ENCODE peak calls at places on chromosomes 3 and 15, in five cellular contexts. One of them, this sample, is unnamed.

GRCh38 chr15:60682115-60682514 is 203.2 kb upstream of the ICE2 start:
- DNase-seq in mucosa of descending colon: no peak
- DNase-seq in HL-60: no peak
- DNase-seq in brain microvascular endothelial cell: peak; percentile 51
- DNase-seq in epithelial cell of proximal tubule: peak; percentile 52
- DNase-seq in this sample: peak; percentile 12

GRCh38 chr15:29920515-29920914 is 98.2 kb upstream of the TJP1 start:
- DNase-seq in mucosa of descending colon: no peak
- DNase-seq in HL-60: no peak
- DNase-seq in brain microvascular endothelial cell: no peak
- DNase-seq in epithelial cell of proximal tubule: peak; percentile 47
- DNase-seq in this sample: peak; percentile 69

GRCh38 chr3:47715928-47716327 is 65.8 kb downstream of the SMARCC1 start:
- DNase-seq in mucosa of descending colon: no peak
- DNase-seq in HL-60: no peak
- DNase-seq in brain microvascular endothelial cell: peak; percentile 86
- DNase-seq in epithelial cell of proximal tubule: no peak
- DNase-seq in this sample: no peak

GRCh38 chr3:129617381-129618185 is 11.1 kb upstream of the PLXND1 start:
- DNase-seq in mucosa of descending colon: no peak
- DNase-seq in HL-60: no peak
- DNase-seq in brain microvascular endothelial cell: no peak
- DNase-seq in epithelial cell of proximal tubule: no peak
- DNase-seq in this sample: no peak

GRCh38 chr3:87167634-87168456 is 59.3 kb upstream of the CHMP2B start:
- DNase-seq in mucosa of descending colon: no peak
- DNase-seq in HL-60: peak; percentile 5
- DNase-seq in brain microvascular endothelial cell: peak; percentile 67
- DNase-seq in epithelial cell of proximal tubule: peak; percentile 19
- DNase-seq in this sample: peak; percentile 10

GRCh38 chr15:23687143-23687470 is at the start of gene NDN:
- DNase-seq in mucosa of descending colon: peak; percentile 55
- DNase-seq in HL-60: no peak
- DNase-seq in brain microvascular endothelial cell: no peak
- DNase-seq in epithelial cell of proximal tubule: no peak
- DNase-seq in this sample: no peak

GRCh38 chr15:72923304-72923703 is 129.0 kb upstream of the NEO1 start:
- DNase-seq in mucosa of descending colon: no peak
- DNase-seq in HL-60: no peak
- DNase-seq in brain microvascular endothelial cell: no peak
- DNase-seq in epithelial cell of proximal tubule: peak; percentile 1
- DNase-seq in this sample: no peak

GRCh38 chr3:10945683-10946287 is 46.8 kb upstream of the SLC6A1 start:
- DNase-seq in mucosa of descending colon: no peak
- DNase-seq in HL-60: peak; percentile 11
- DNase-seq in brain microvascular endothelial cell: no peak
- DNase-seq in epithelial cell of proximal tubule: no peak
- DNase-seq in this sample: no peak

GRCh38 chr15:50187997-50188396 is 6.0 kb downstream of the SLC27A2 start:
- DNase-seq in mucosa of descending colon: no peak
- DNase-seq in HL-60: no peak
- DNase-seq in brain microvascular endothelial cell: no peak
- DNase-seq in epithelial cell of proximal tubule: no peak
- DNase-seq in this sample: no peak

GRCh38 chr15:63287109-63287508 is 9.7 kb downstream of the APH1B start:
- DNase-seq in mucosa of descending colon: no peak
- DNase-seq in HL-60: no peak
- DNase-seq in brain microvascular endothelial cell: no peak
- DNase-seq in epithelial cell of proximal tubule: no peak
- DNase-seq in this sample: no peak

GRCh38 chr3:142940472-142940871 is 23.0 kb downstream of the PAQR9 start:
- DNase-seq in mucosa of descending colon: no peak
- DNase-seq in HL-60: no peak
- DNase-seq in brain microvascular endothelial cell: no peak
- DNase-seq in epithelial cell of proximal tubule: no peak
- DNase-seq in this sample: no peak

GRCh38 chr3:40908612-40909011 is 290.7 kb upstream of the CTNNB1 start:
- DNase-seq in mucosa of descending colon: no peak
- DNase-seq in HL-60: no peak
- DNase-seq in brain microvascular endothelial cell: no peak
- DNase-seq in epithelial cell of proximal tubule: no peak
- DNase-seq in this sample: no peak

GRCh38 chr15:32908135-32908801 is 190.5 kb downstream of the GREM1 start:
- DNase-seq in mucosa of descending colon: no peak
- DNase-seq in HL-60: peak; percentile 31
- DNase-seq in brain microvascular endothelial cell: peak; percentile 78
- DNase-seq in epithelial cell of proximal tubule: no peak
- DNase-seq in this sample: peak; percentile 42

DNA sequence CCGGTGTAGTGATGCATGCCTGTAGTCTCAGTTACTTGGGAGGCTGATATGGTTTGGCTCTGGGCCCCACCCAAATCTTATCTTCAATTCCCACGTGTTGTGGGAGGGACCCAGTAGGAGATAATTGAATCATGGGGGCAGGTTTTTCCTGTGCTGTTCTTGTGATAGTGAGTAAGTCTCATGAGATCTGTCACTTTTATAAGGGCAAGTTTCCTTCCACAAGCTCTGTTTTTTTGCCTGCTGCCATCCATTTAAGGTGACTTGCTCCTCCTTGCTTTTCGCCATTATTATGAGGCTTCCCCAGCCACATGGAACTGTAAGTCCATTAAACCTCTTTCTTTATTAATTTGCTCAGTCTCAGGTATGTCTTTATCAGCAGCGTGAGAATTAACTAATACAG is 566.7 kb upstream of the NECTIN3 start:
- DNase-seq in mucosa of descending colon: no peak
- DNase-seq in HL-60: no peak
- DNase-seq in brain microvascular endothelial cell: no peak
- DNase-seq in epithelial cell of proximal tubule: no peak
- DNase-seq in this sample: no peak
- H3K4me3 ChIP-seq in mucosa of descending colon: no peak overlapping the region
- H3K4me3 ChIP-seq in HL-60: no peak overlapping the region
- H3K4me3 ChIP-seq in brain microvascular endothelial cell: no peak overlapping the region
- H3K4me3 ChIP-seq in epithelial cell of proximal tubule: no peak overlapping the region
- H3K4me3 ChIP-seq in this sample: no peak overlapping the region

GRCh38 chr3:171321241-171321640 is 139.0 kb downstream of the TNIK start:
- DNase-seq in mucosa of descending colon: no peak
- DNase-seq in HL-60: no peak
- DNase-seq in brain microvascular endothelial cell: no peak
- DNase-seq in epithelial cell of proximal tubule: no peak
- DNase-seq in this sample: no peak

GRCh38 chr3:171320721-171321120 is 139.5 kb downstream of the TNIK start:
- DNase-seq in mucosa of descending colon: no peak
- DNase-seq in HL-60: no peak
- DNase-seq in brain microvascular endothelial cell: peak; percentile 29
- DNase-seq in epithelial cell of proximal tubule: no peak
- DNase-seq in this sample: no peak

GRCh38 chr3:171321959-171322358 is 138.2 kb downstream of the TNIK start:
- DNase-seq in mucosa of descending colon: no peak
- DNase-seq in HL-60: no peak
- DNase-seq in brain microvascular endothelial cell: no peak
- DNase-seq in epithelial cell of proximal tubule: no peak
- DNase-seq in this sample: no peak

GRCh38 chr3:171326717-171327440 is 133.3 kb downstream of the TNIK start:
- DNase-seq in mucosa of descending colon: no peak
- DNase-seq in HL-60: no peak
- DNase-seq in brain microvascular endothelial cell: no peak
- DNase-seq in epithelial cell of proximal tubule: no peak
- DNase-seq in this sample: no peak

GRCh38 chr3:171323934-171324535 is 136.2 kb downstream of the TNIK start:
- DNase-seq in mucosa of descending colon: no peak
- DNase-seq in HL-60: no peak
- DNase-seq in brain microvascular endothelial cell: peak; percentile 24
- DNase-seq in epithelial cell of proximal tubule: peak; percentile 73
- DNase-seq in this sample: no peak
- TF ChIP-seq CTCF in mucosa of descending colon: no peak
- TF ChIP-seq CTCF in HL-60: no peak
- TF ChIP-seq CTCF in brain microvascular endothelial cell: no peak
- TF ChIP-seq CTCF in epithelial cell of proximal tubule: no peak
- TF ChIP-seq CTCF in this sample: no peak

DNA sequence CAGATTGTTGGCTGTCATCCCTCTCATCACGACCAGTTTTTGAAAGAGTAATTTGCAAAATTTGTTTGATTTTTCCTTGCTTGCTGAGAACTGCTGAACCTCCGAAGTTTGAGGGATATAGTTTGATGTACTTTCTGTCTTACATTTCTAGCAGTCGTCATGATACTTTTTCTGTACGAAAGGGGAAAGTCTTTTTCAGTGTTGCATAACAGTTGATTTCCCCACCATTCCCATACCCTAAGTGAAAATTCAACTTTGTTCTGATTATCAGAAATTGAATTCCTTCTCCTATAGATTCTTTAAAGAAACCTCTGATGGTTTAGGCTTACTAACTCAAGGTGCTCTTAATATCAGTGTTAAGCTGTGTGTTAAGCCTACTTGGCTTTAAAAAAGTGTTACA is 1.6 kb downstream of the PDE8A start:
- DNase-seq in mucosa of descending colon: no peak
- DNase-seq in HL-60: no peak
- DNase-seq in brain microvascular endothelial cell: no peak
- DNase-seq in epithelial cell of proximal tubule: no peak
- DNase-seq in this sample: no peak
- H3K4me3 ChIP-seq in mucosa of descending colon: no peak overlapping the region
- H3K4me3 ChIP-seq in HL-60: no peak overlapping the region
- H3K4me3 ChIP-seq in brain microvascular endothelial cell: peak overlapping the region; percentile 80
- H3K4me3 ChIP-seq in epithelial cell of proximal tubule: peak overlapping the region; percentile 92
- H3K4me3 ChIP-seq in this sample: peak overlapping the region; percentile 68

DNA sequence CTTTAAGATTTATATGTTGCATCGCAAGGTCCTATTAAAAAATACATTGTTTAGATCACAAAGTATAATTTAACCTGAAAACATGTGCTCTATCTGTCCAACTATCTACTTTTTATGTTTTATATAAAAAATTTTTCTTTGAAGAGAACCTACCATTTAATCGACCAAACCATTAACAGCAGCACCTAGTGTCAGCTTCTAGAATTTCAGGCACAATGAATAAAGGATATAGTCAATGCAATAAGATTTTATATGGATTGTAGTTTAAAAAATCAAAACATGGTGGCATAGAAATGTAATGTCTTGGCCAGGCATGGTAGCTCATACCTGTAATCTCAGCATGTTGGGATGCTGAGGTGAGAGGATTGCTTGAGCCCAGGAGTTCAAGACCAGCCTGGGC is 313.7 kb downstream of the GAP43 start:
- DNase-seq in mucosa of descending colon: no peak
- DNase-seq in HL-60: no peak
- DNase-seq in brain microvascular endothelial cell: peak; percentile 3
- DNase-seq in epithelial cell of proximal tubule: no peak
- DNase-seq in this sample: no peak
- TF ChIP-seq CTCF in mucosa of descending colon: no peak
- TF ChIP-seq CTCF in HL-60: peak; percentile 11
- TF ChIP-seq CTCF in brain microvascular endothelial cell: peak; percentile 47
- TF ChIP-seq CTCF in epithelial cell of proximal tubule: peak; percentile 60
- TF ChIP-seq CTCF in this sample: peak; percentile 36

This sample was measured in kidney epithelial cell.